ENCODE peak calls at places on chromosomes 7 and 10, in four cellular contexts. W is heart left ventricle, A is lower lobe of right lung, Z is left lung. G is an unnamed sample.

GRCh38 chr10:87816842-87817178 is 1.2 kb downstream of the ATAD1 start:
- DNase-seq in W (no peak), A (no peak), Z (no peak), G (no peak)

GRCh38 chr7:31735991-31736982 is 49.3 kb downstream of the PPP1R17 start:
- DNase-seq in Z (peak; percentile 46), A (no peak), W (peak; percentile 30), G (peak; percentile 50)

GRCh38 chr7:129343099-129343700 is 91.0 kb upstream of the STRIP2 start:
- DNase-seq in W (no peak), A (no peak), Z (no peak), G (no peak)

GRCh38 chr7:154967581-154967980 is 35.3 kb downstream of the PAXIP1 start:
- DNase-seq in A (no peak), W (no peak), Z (no peak), G (no peak)

GRCh38 chr10:91796332-91797076 is 1.7 kb upstream of the TNKS2 start:
- DNase-seq in Z (peak; percentile 57), W (peak; percentile 41), A (peak; percentile 55), G (peak; percentile 66)

GRCh38 chr10:103661198-103661950 is 167.9 kb downstream of the NEURL1 start:
- DNase-seq in W (peak; percentile 87), A (peak; percentile 87), Z (peak; percentile 89), G (peak; percentile 84)

GRCh38 chr10:31346953-31347352 is 27.9 kb downstream of the ZEB1 start:
- DNase-seq in Z (no peak), A (no peak), W (no peak), G (no peak)

GRCh38 chr7:135923700-135924261 is 53.4 kb downstream of the MTPN start:
- DNase-seq in A (no peak), W (no peak), Z (no peak), G (no peak)

GRCh38 chr7:102009628-102010027 is 192.2 kb downstream of the CUX1 start:
- DNase-seq in W (no peak), Z (no peak), A (peak; percentile 55), G (no peak)

GRCh38 chr10:126421745-126422144 is 33.5 kb upstream of the ADAM12 start:
- DNase-seq in A (no peak), W (no peak), Z (no peak), G (no peak)

GRCh38 chr10:12181065-12181775 is 14.5 kb downstream of the NUDT5 start:
- DNase-seq in W (no peak), A (peak; percentile 51), Z (no peak), G (peak; percentile 75)

GRCh38 chr7:123705217-123705901 is 43.4 kb downstream of the WASL start:
- DNase-seq in A (no peak), Z (no peak), W (no peak), G (no peak)

GRCh38 chr7:140542226-140542625 is 62.9 kb upstream of the MKRN1 start:
- DNase-seq in W (peak; percentile 54), Z (peak; percentile 44), A (no peak), G (no peak)

GRCh38 chr7:1922071-1922869 is 252.2 kb downstream of the ELFN1 start:
- DNase-seq in Z (no peak), W (no peak), A (peak; percentile 49), G (no peak)

GRCh38 chr7:46568420-46569116 is 647.5 kb upstream of the IGFBP3 start:
- DNase-seq in Z (no peak), W (no peak), A (no peak), G (peak; percentile 75)

GRCh38 chr10:73888514-73888913 is 14.2 kb upstream of the CAMK2G start:
- DNase-seq in W (no peak), A (no peak), Z (no peak), G (no peak)

GRCh38 chr10:31645786-31646185 is 282.8 kb downstream of the ARHGAP12 start:
- DNase-seq in Z (no peak), W (no peak), A (no peak), G (no peak)

GRCh38 chr10:67033878-67034277 is 108.0 kb downstream of the LRRTM3 start:
- DNase-seq in Z (no peak), A (no peak), W (no peak), G (no peak)

GRCh38 chr10:44281089-44281613 is 103.7 kb downstream of the CXCL12 start:
- DNase-seq in A (no peak), W (peak; percentile 45), Z (no peak), G (no peak)

GRCh38 chr10:118911361-118911760 is 118.2 kb upstream of the NANOS1 start:
- DNase-seq in A (no peak), Z (no peak), W (peak; percentile 43), G (no peak)

GRCh38 chr7:157685430-157686284 is 348.9 kb downstream of the DNAJB6 start:
- DNase-seq in Z (peak; percentile 27), W (no peak), A (no peak), G (no peak)

GRCh38 chr7:21146642-21147423 is 281.1 kb upstream of the SP4 start:
- DNase-seq in W (no peak), Z (no peak), A (no peak), G (no peak)

GRCh38 chr7:148712610-148713330 is 14.1 kb downstream of the CUL1 start:
- DNase-seq in Z (no peak), W (no peak), A (no peak), G (no peak)

GRCh38 chr10:30111340-30111980 is 52.1 kb upstream of the JCAD start:
- DNase-seq in Z (no peak), W (no peak), A (no peak), G (no peak)

GRCh38 chr7:103150192-103150591 is 1.3 kb upstream of the NAPEPLD start:
- DNase-seq in Z (peak; percentile 42), W (no peak), A (no peak), G (peak; percentile 72)

GRCh38 chr7:27997188-27997707 is 183.3 kb downstream of the JAZF1 start:
- DNase-seq in W (no peak), Z (no peak), A (no peak), G (no peak)

GRCh38 chr10:74969093-74969492 is 142.4 kb upstream of the SAMD8 start:
- DNase-seq in Z (no peak), W (no peak), A (no peak), G (no peak)

GRCh38 chr7:18843979-18844378 is 273.5 kb downstream of the TWIST1 start:
- DNase-seq in W (no peak), A (no peak), Z (no peak), G (no peak)

GRCh38 chr10:8811201-8811600 is 756.7 kb downstream of the GATA3 start:
- DNase-seq in Z (no peak), A (no peak), W (no peak), G (no peak)

GRCh38 chr10:30812018-30812851 is 182.7 kb upstream of the LYZL2 start:
- DNase-seq in Z (no peak), A (no peak), W (peak; percentile 61), G (no peak)

GRCh38 chr7:158774916-158775315 is 54.4 kb downstream of the ESYT2 start:
- DNase-seq in Z (no peak), W (no peak), A (no peak), G (no peak)
- H3K4me3 ChIP-seq in Z (no peak overlapping the region), W (no peak overlapping the region), A (no peak overlapping the region), G (no peak overlapping the region)

DNA sequence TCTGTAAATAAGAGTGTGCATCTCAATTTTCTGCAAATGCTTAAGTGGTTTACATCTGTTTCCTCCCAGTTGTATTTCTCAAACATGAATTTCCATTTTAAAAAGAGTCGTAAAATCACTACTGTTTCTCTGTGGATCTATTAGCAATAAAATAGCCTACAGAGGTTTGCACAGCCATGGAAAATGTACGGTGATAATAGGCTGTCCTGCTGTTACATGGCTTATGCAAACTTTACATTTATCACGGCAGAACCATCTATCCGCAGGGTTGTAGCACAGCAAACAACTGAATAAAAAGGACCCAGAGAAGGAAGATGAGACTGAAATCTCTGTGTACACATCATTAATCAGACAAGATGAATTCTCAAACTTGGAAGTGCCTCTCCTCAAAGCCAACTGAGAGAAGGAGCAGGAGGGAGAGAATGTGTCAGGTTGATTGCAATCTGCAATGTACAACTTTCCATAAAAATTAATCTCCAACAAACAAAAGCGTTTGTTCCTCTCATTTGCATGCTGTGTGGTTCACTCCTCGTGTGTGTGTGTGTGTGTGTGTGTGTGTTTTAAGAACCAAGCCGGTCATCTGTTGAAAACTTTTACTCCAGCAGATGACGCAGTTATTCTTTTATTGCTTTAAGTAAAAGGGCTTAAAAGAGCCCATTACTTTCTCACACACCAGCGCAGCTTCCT is 279.3 kb downstream of the SKAP2 start:
- DNase-seq in W (no peak), A (no peak), Z (no peak), G (no peak)
- TF ChIP-seq CTCF in W (no peak), A (no peak), Z (no peak), G (no peak)

DNA sequence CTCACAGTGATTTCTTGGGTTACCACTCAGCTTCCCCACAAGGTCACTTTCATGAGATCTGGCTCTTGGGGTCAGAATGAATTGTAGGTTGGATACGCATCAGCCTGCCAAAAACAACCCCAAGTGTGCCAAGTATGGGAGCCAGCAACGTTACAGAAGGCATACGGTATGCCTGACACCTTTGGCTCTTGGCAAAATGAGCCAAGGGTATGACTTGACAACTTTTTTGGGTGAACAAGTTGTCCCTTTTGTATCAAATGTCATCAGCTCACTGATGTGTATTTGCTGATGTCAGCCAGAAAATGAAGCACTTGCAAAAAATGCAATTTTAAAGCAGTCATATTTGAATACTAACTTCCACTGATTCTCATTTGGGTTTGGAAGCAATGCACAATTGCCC is 168.4 kb downstream of the CACNB2 start:
- DNase-seq in W (peak; percentile 69), Z (no peak), A (no peak), G (no peak)
- H3K4me1 ChIP-seq in W (no peaks in the 10 kb centered on the region), Z (no peaks in the 10 kb centered on the region), A (no peaks in the 10 kb centered on the region), G (no peaks in the 10 kb centered on the region)

DNA sequence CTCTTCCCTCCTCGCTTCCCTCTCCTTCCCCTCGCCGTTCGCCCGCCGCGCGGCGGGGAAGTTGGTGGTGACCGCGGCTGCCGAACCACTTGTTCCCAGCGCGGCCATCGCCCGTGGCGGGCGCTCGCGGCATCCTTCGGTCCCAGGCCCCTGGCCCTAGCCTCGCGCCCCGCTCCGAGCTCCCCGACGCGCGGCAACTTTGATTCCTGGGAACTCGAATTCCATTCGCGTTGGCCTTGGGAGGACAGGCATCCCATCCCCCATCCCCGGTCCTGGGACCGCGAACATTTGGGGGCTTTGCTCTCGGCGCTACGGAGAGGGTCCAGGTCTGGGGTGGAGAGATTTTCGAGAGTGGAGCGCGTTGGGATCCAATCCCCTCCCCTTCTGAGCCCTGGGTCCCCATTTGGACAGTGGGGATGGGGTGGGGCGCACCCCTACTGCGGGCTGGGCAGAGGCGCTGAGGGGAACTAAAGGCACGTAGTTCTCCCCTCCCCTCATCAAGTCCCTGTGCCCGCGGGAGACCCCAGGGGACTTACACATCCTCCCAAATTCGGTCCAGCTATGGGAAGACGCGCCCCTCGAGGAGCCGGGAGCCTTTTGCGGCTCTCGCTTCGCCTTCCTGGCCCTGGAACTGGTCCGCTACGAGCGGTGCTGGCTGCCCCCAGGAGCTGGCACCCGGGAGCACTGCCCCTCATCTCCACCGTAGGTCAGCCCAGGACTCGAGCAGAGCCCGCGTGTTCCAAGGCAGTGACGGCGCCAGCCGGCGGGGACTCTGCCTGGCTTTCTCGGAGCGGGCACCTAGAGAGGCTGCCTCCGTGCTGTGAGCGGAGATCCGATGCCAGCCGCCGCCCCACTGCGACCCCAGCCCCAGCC is 856 bp downstream of the CDH23 start:
- DNase-seq in W (no peak), A (no peak), Z (no peak), G (no peak)
- H3K4me3 ChIP-seq in W (peak overlapping the region; percentile 58), A (peak overlapping the region; percentile 55), Z (peak overlapping the region; percentile 41), G (peak overlapping the region; percentile 55)